ENCODE peak calls at places on chromosome 18, in eight cellular contexts. T, F, C, S, W, K, L and O are unnamed samples.

GRCh38 chr18:23881778-23882177 is 132.8 kb upstream of the TTC39C start:
- DNase-seq in S (no peak), K (no peak), L (no peak), F (no peak), W (no peak), T (peak; percentile 78), C (no peak), O (no peak)

GRCh38 chr18:51275712-51276473 is 78.4 kb upstream of the MEX3C start:
- DNase-seq in S (no peak), W (peak; percentile 27), T (peak; percentile 76), C (no peak), F (no peak), L (peak; percentile 36), K (no peak), O (peak; percentile 52)

GRCh38 chr18:69992776-69993175 is 45.1 kb upstream of the CD226 start:
- DNase-seq in K (no peak), W (no peak), S (peak; percentile 24), F (no peak), C (no peak), T (no peak), L (no peak), O (no peak)

GRCh38 chr18:66046025-66046602 is 295.3 kb downstream of the CDH7 start:
- DNase-seq in L (no peak), T (no peak), S (no peak), W (no peak), C (no peak), F (peak; percentile 45), K (peak; percentile 15), O (no peak)

GRCh38 chr18:43720036-43720435 is 442.7 kb upstream of the SYT4 start:
- DNase-seq in S (peak; percentile 3), W (no peak), K (no peak), F (no peak), L (peak; percentile 2), T (no peak), C (no peak), O (no peak)

GRCh38 chr18:26546875-26547301 is 1.5 kb downstream of the KCTD1 start:
- DNase-seq in S (no peak), W (no peak), L (no peak), F (peak; percentile 59), T (no peak), K (no peak), C (no peak), O (peak; percentile 81)

GRCh38 chr18:65017372-65017760 is 733.4 kb upstream of the CDH7 start:
- DNase-seq in S (no peak), T (peak; percentile 2), L (no peak), W (no peak), C (no peak), K (no peak), F (no peak), O (no peak)

GRCh38 chr18:59063912-59064311 is 75.8 kb upstream of the SEC11C start:
- DNase-seq in W (no peak), F (no peak), T (no peak), S (no peak), K (no peak), L (peak; percentile 35), C (no peak), O (no peak)

GRCh38 chr18:25349131-25349925 is 2.6 kb downstream of the ZNF521 start:
- DNase-seq in F (peak; percentile 64), W (peak; percentile 51), S (peak; percentile 57), K (peak; percentile 67), C (no peak), T (peak; percentile 29), L (peak; percentile 78), O (peak; percentile 78)

GRCh38 chr18:61583548-61583947 is 250.3 kb downstream of the CDH20 start:
- DNase-seq in S (no peak), F (no peak), K (no peak), T (no peak), C (no peak), W (no peak), L (no peak), O (no peak)

GRCh38 chr18:32714571-32715148 is 58.2 kb downstream of the KLHL14 start:
- DNase-seq in L (peak; percentile 75), K (peak; percentile 87), S (peak; percentile 48), T (peak; percentile 63), W (no peak), F (peak; percentile 87), C (no peak), O (peak; percentile 84)

GRCh38 chr18:55102508-55102907 is 143.2 kb upstream of the CCDC68 start:
- DNase-seq in F (no peak), W (no peak), C (no peak), L (no peak), K (no peak), S (no peak), T (no peak), O (no peak)

GRCh38 chr18:28432350-28432749 is 255.4 kb upstream of the CDH2 start:
- DNase-seq in C (no peak), S (no peak), F (no peak), K (no peak), W (no peak), T (no peak), L (no peak), O (no peak)

GRCh38 chr18:25076980-25077780 is 274.8 kb downstream of the ZNF521 start:
- DNase-seq in T (no peak), S (no peak), K (no peak), C (no peak), F (peak; percentile 87), L (no peak), W (no peak), O (peak; percentile 56)

GRCh38 chr18:53864758-53865157 is 359.7 kb downstream of the MBD2 start:
- DNase-seq in C (no peak), K (peak; percentile 27), W (no peak), L (no peak), T (no peak), F (peak; percentile 3), S (no peak), O (no peak)

GRCh38 chr18:10055125-10055750 is 141.4 kb downstream of the VAPA start:
- DNase-seq in K (no peak), L (no peak), T (no peak), C (no peak), F (peak; percentile 33), W (no peak), S (no peak), O (no peak)
- H3K4me1 ChIP-seq in K (peaks cover 2% of the 10 kb centered on the region), L (peaks cover 6% of the 10 kb centered on the region), T (peaks cover 9% of the 10 kb centered on the region), C (no peaks in the 10 kb centered on the region), F (peaks cover 8% of the 10 kb centered on the region), W (no peaks in the 10 kb centered on the region), S (peaks cover 26% of the 10 kb centered on the region), O (peaks cover 7% of the 10 kb centered on the region)

DNA sequence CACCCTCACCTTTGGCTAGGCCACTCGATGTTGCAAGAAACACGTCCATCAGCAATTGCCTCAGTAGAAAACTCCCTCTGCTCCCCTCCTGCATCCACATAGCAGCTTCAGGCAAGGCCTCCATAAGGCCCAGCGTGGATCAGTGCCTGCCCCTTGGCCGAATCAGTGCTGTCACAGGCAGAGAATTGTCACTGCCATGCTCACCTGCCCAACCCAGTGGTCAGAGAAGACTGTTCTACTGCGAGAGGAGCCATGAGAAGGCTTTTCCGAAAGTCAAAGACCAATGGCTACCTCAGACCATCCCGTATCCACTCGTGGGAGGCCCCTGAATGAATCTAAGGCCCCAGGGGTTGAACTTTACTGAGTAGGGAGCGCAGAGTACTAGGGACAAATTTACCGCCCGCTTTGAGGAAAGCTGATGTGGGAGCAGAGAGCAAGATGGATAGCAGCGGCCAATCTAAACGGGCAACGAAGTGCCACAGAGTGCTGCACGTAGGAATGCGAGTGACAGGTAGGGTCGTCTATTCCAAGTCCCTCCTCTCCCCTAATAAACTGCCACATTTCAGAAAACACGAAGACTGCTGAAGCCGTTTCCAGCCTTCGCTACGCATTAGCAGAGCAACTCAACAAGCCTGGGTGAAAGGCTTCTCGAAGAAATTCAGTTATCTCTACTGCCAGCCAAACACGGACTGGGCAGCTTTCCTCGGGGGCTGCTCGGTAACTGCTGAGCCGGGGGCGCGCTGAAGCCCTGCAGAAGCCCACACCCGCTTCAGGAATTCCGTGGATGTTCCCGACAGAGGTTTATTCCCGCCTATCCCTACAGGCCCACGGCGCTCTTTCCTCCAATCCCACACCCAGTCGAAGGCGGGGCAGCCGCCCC is 970 bp upstream of the RALBP1 start:
- DNase-seq in S (peak; percentile 79), W (no peak), F (peak; percentile 19), T (peak; percentile 2), L (peak; percentile 91), K (peak; percentile 75), C (peak; percentile 2), O (peak; percentile 59)
- H3K27ac ChIP-seq in S (peak overlapping the region; percentile 90), W (peak overlapping the region; percentile 76), F (peak overlapping the region; percentile 92), T (peak overlapping the region; percentile 94), L (peak overlapping the region; percentile 95), K (peak overlapping the region; percentile 97), C (peak overlapping the region; percentile 81), O (peak overlapping the region; percentile 86)

GRCh38 chr18:7028625-7029024 is 89.0 kb downstream of the LAMA1 start:
- DNase-seq in K (no peak), F (no peak), C (no peak), T (no peak), S (no peak), W (no peak), L (no peak), O (no peak)
- H3K4me3 ChIP-seq in K (no peak overlapping the region), F (no peak overlapping the region), C (no peak overlapping the region), T (no peak overlapping the region), S (no peak overlapping the region), W (no peak overlapping the region), L (no peak overlapping the region), O (no peak overlapping the region)

GRCh38 chr18:36450264-36450663 is 152.8 kb downstream of the FHOD3 start:
- DNase-seq in W (no peak), L (no peak), S (no peak), T (no peak), F (no peak), K (peak; percentile 33), C (no peak), O (no peak)
- H3K4me1 ChIP-seq in W (peaks cover 21% of the 10 kb centered on the region), L (peaks cover 20% of the 10 kb centered on the region), S (peaks cover 21% of the 10 kb centered on the region), T (peaks cover 26% of the 10 kb centered on the region), F (no peaks in the 10 kb centered on the region), K (peaks cover 28% of the 10 kb centered on the region), C (no peaks in the 10 kb centered on the region), O (peaks cover 5% of the 10 kb centered on the region)

GRCh38 chr18:7608798-7609197 is 41.7 kb downstream of the PTPRM start:
- DNase-seq in F (no peak), T (no peak), C (no peak), S (peak; percentile 56), K (no peak), W (no peak), L (peak; percentile 68), O (no peak)

GRCh38 chr18:7608174-7608550 is 41.0 kb downstream of the PTPRM start:
- DNase-seq in F (no peak), L (no peak), T (no peak), C (no peak), S (peak; percentile 61), W (no peak), K (no peak), O (no peak)

GRCh38 chr18:7607535-7608173 is 40.5 kb downstream of the PTPRM start:
- DNase-seq in T (no peak), W (no peak), C (no peak), K (no peak), S (no peak), L (no peak), F (no peak), O (no peak)

GRCh38 chr18:7605705-7606104 is 38.6 kb downstream of the PTPRM start:
- DNase-seq in S (no peak), F (peak; percentile 82), L (no peak), C (no peak), W (no peak), K (peak; percentile 49), T (no peak), O (peak; percentile 74)

GRCh38 chr18:7609617-7610016 is 42.5 kb downstream of the PTPRM start:
- DNase-seq in W (no peak), T (no peak), F (peak; percentile 88), L (no peak), K (no peak), S (no peak), C (no peak), O (no peak)
- H3K27ac ChIP-seq in W (peak overlapping the region; percentile 50), T (no peak overlapping the region), F (no peak overlapping the region), L (peak overlapping the region; percentile 43), K (no peak overlapping the region), S (peak overlapping the region; percentile 73), C (no peak overlapping the region), O (no peak overlapping the region)